ENCODE peak calls at places on chromosomes 12 and 14, in six cellular contexts. O, Z, Q, U, P and M are unnamed samples.

GRCh38 chr14:104753528-104754212 is 723 bp downstream of the SIVA1 start:
- DNase-seq in O (no peak), U (no peak), P (no peak), Q (no peak), Z (no peak), M (no peak)

GRCh38 chr12:56836317-56836716 is 73.2 kb downstream of the HSD17B6 start:
- DNase-seq in Q (peak), O (peak), P (no peak), Z (no peak), U (no peak), M (no peak)

GRCh38 chr12:3490848-3491382 is at the start of gene PRMT8:
- DNase-seq in P (no peak), Q (no peak), U (no peak), Z (peak), O (peak), M (no peak)

GRCh38 chr12:40650038-40650704 is 42.1 kb upstream of the CNTN1 start:
- DNase-seq in U (no peak), Q (no peak), Z (no peak), P (no peak), O (no peak), M (no peak)

GRCh38 chr12:117085318-117085947 is 13.8 kb downstream of the TESC start:
- DNase-seq in U (no peak), O (no peak), Z (no peak), Q (peak), P (no peak), M (no peak)

GRCh38 chr12:45980540-45980939 is 9.8 kb downstream of the SCAF11 start:
- DNase-seq in O (no peak), P (no peak), U (no peak), Q (no peak), Z (no peak), M (no peak)

GRCh38 chr14:95233702-95234241 is 76.4 kb upstream of the DICER1 start:
- DNase-seq in P (peak), O (peak), Q (no peak), Z (no peak), U (no peak), M (no peak)

GRCh38 chr14:103723176-103724081 is 7.8 kb downstream of the ZFYVE21 start:
- DNase-seq in O (peak), Q (no peak), P (peak), U (no peak), Z (no peak), M (no peak)

GRCh38 chr14:104223101-104223809 is 84.9 kb downstream of the KIF26A start:
- DNase-seq in O (no peak), P (no peak), Z (no peak), Q (no peak), U (no peak), M (no peak)

GRCh38 chr14:34693228-34693939 is 21.0 kb downstream of the CFL2 start:
- DNase-seq in P (no peak), U (peak), Q (no peak), Z (no peak), O (no peak), M (peak)

GRCh38 chr12:21814327-21814726 is 39.8 kb upstream of the KCNJ8 start:
- DNase-seq in P (no peak), Q (no peak), O (no peak), Z (no peak), U (no peak), M (no peak)

GRCh38 chr12:69254046-69254445 is 14.7 kb downstream of the CPSF6 start:
- DNase-seq in U (no peak), O (peak), P (no peak), Z (no peak), Q (no peak), M (no peak)